ENCODE peak calls at places on chromosomes 16 and 17, in five cellular contexts. X is AG09309, B is endothelial cell, H is sigmoid colon, I is heart left ventricle. Q is an unnamed sample.

GRCh38 chr16:27230562-27230991 is 27.3 kb downstream of the KDM8 start:
- DNase-seq in X (no peak), B (no peak), H (no peak), I (peak), Q (no peak)

GRCh38 chr16:27169511-27170071 is 33.7 kb upstream of the KDM8 start:
- DNase-seq in X (peak), B (no peak), H (no peak), I (no peak), Q (no peak)

GRCh38 chr17:58301504-58302150 is 20.9 kb upstream of the MPO start:
- DNase-seq in X (no peak), B (no peak), H (peak), I (no peak), Q (no peak)

GRCh38 chr16:12184419-12184831 is 207.9 kb downstream of the SNX29 start:
- DNase-seq in X (no peak), B (no peak), H (no peak), I (no peak), Q (no peak)

GRCh38 chr17:47987240-47987835 is 16.4 kb downstream of the CDK5RAP3 start:
- DNase-seq in X (no peak), B (no peak), H (peak), I (no peak), Q (no peak)

GRCh38 chr16:79887541-79888540 is 287.3 kb upstream of the MAF start:
- DNase-seq in X (no peak), B (no peak), H (no peak), I (no peak), Q (no peak)

GRCh38 chr16:15708096-15708495 is 58.1 kb downstream of the NDE1 start:
- DNase-seq in X (no peak), B (no peak), H (no peak), I (no peak), Q (no peak)

GRCh38 chr16:50196736-50197135 is 43.6 kb downstream of the TENT4B start:
- DNase-seq in X (no peak), B (no peak), H (no peak), I (no peak), Q (no peak)

GRCh38 chr17:1006054-1006453 is 9.1 kb downstream of the TIMM22 start:
- DNase-seq in X (no peak), B (no peak), H (no peak), I (no peak), Q (no peak)

GRCh38 chr17:40431231-40431602 is 12.0 kb upstream of the IGFBP4 start:
- DNase-seq in X (no peak), B (no peak), H (peak), I (no peak), Q (no peak)

GRCh38 chr16:27235055-27235937 is 32.0 kb downstream of the KDM8 start:
- DNase-seq in X (no peak), B (peak), H (peak), I (peak), Q (peak)

GRCh38 chr16:7755347-7755746 is 422.7 kb downstream of the RBFOX1 start:
- DNase-seq in X (no peak), B (no peak), H (no peak), I (no peak), Q (no peak)

GRCh38 chr16:15975172-15975571 is 25.8 kb downstream of the ABCC1 start:
- DNase-seq in X (no peak), B (no peak), H (peak), I (no peak), Q (no peak)

GRCh38 chr16:5323742-5324141 is 226.1 kb upstream of the EEF2KMT start:
- DNase-seq in X (no peak), B (no peak), H (no peak), I (no peak), Q (no peak)

GRCh38 chr17:43676471-43676870 is 14.7 kb upstream of the MEOX1 start:
- DNase-seq in X (no peak), B (no peak), H (no peak), I (no peak), Q (no peak)

DNA sequence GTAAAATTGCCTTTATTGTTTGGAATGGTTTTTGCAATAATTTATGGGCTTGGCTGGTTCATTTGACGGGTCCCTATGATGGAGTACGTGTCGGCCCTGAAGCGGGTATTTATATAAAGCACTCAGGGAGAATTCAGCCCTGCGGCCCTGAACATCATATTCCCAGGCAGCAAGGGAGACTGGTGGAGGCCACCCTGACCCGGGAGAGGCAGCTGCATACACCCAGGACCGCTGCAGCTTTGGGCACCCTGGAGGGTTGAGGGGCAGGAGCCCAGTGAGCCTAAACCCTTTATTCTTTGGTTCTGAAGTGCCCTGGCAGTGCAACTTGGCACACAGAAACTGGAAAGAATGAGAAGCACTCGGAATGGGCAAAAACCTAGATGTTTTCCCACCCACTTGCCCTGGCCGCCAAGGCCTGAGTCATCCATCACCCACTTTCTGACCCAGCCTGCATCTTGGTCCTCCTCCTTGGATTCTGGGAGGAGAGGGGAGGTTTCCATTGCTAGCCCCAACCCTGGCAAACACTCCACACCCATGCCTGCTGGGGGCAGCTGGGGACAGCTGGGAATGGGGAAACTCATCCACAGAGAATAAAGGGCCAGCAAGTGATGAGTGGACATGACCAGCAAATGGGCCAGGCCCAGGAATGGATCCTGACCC is 162.2 kb upstream of the TNRC6C start:
- DNase-seq in X (no peak), B (no peak), H (peak), I (no peak), Q (no peak)
- TF ChIP-seq CTCF in X (no peak), B (no peak), H (no peak), I (no peak), Q (no peak)

DNA sequence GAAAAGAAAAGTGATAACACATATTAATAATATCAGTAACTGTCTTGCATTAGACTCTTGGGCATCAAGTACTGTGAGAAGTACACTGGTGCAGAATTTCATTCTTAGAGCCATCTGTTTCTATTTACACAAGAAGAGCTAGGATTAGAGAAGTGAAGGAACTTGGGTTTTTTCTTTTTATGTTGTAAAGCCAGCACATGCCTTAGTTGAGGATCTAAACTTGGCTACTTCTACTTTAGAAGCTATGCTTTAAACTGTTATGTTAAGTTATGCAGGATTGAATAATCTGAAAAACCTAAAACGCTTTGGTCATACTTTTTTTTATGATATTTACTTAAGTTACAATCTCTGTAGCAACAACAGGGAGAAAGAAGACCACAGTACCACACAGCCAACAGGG is 304.9 kb upstream of the GOT2 start:
- DNase-seq in X (no peak), B (no peak), H (no peak), I (no peak), Q (no peak)
- TF ChIP-seq CTCF in X (no peak), B (no peak), H (no peak), I (no peak), Q (no peak)

DNA sequence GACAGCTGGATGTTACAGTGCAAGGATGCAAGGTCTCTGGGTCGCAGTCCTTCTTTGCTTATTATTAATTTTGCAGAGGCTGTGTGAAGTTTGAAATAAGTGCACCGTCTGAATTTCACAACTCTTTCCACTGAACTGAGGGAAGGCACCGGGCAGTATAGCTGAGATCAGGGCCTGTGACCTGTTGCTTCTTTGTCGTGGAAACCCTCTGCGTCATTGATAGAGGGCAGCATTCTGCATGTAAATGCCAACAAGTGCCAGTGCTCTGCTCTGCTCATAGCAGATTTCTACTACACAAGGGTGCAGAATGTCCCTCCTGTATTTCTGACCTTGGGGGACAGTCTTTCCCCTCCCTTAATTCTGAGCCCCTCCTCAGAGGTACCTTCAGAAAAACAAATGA is 26.0 kb downstream of the CD300LF start:
- DNase-seq in X (no peak), B (no peak), H (no peak), I (no peak), Q (no peak)
- TF ChIP-seq CTCF in X (no peak), B (no peak), H (no peak), I (no peak), Q (no peak)

GRCh38 chr16:48901712-48902374 is 291.9 kb upstream of the N4BP1 start:
- DNase-seq in X (no peak), B (peak), H (no peak), I (no peak), Q (no peak)
- TF ChIP-seq CTCF in X (no peak), B (peak), H (no peak), I (no peak), Q (no peak)

GRCh38 chr16:19601083-19601976 is 45.8 kb downstream of the VPS35L start:
- DNase-seq in X (no peak), B (peak), H (no peak), I (no peak), Q (peak)
- TF ChIP-seq CTCF in X (peak), B (peak), H (peak), I (peak), Q (peak)

GRCh38 chr16:72068930-72069329 is 5.9 kb downstream of the HPR start:
- DNase-seq in X (no peak), B (no peak), H (no peak), I (no peak), Q (no peak)
- TF ChIP-seq CTCF in X (no peak), B (no peak), H (no peak), I (no peak), Q (no peak)

DNA sequence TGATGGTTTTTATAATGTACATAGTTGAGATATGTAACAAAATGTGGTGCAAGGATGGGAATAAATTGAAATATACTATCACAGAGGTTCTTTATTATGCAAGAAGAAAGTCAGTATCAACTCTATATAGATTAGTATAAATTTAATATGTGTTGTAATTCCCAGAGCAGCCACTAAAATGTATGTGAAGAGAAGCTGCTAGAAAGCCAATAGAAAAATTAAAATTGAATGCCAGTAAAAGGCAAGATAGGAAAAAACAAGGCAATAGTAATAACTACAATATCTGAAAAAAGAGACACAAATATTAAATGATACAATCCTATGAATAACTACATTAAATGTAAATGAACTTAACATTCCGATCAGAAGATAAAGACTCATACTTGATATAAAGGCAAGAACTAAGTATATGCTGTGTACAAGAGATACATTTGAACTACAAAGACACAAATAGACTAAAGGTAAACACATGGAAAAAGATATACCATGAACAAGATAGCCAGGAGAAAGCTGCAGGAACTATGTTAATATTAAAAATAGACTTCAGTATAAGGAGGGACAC is 92.0 kb downstream of the ABCA8 start:
- DNase-seq in X (no peak), B (no peak), H (no peak), I (no peak), Q (no peak)
- TF ChIP-seq CTCF in X (no peak), B (peak), H (no peak), I (no peak), Q (no peak)

GRCh38 chr16:85667841-85668413 is 20.8 kb downstream of the GINS2 start:
- DNase-seq in X (no peak), B (no peak), H (peak), I (no peak), Q (no peak)
- TF ChIP-seq CTCF in X (no peak), B (no peak), H (no peak), I (no peak), Q (no peak)

GRCh38 chr17:20256144-20256543 is 211.2 kb downstream of the LGALS9B start:
- DNase-seq in X (no peak), B (no peak), H (no peak), I (no peak), Q (no peak)
- TF ChIP-seq CTCF in X (no peak), B (no peak), H (no peak), I (no peak), Q (no peak)

GRCh38 chr17:65920996-65921395 is 270.9 kb downstream of the CEP112 start:
- DNase-seq in X (no peak), B (no peak), H (no peak), I (no peak), Q (no peak)

GRCh38 chr17:65918450-65918849 is 273.5 kb downstream of the CEP112 start:
- DNase-seq in X (no peak), B (no peak), H (no peak), I (no peak), Q (no peak)

GRCh38 chr17:65916425-65916824 is 275.5 kb downstream of the CEP112 start:
- DNase-seq in X (no peak), B (no peak), H (no peak), I (no peak), Q (no peak)

GRCh38 chr17:65917560-65917959 is 274.4 kb downstream of the CEP112 start:
- DNase-seq in X (no peak), B (no peak), H (no peak), I (no peak), Q (no peak)

DNA sequence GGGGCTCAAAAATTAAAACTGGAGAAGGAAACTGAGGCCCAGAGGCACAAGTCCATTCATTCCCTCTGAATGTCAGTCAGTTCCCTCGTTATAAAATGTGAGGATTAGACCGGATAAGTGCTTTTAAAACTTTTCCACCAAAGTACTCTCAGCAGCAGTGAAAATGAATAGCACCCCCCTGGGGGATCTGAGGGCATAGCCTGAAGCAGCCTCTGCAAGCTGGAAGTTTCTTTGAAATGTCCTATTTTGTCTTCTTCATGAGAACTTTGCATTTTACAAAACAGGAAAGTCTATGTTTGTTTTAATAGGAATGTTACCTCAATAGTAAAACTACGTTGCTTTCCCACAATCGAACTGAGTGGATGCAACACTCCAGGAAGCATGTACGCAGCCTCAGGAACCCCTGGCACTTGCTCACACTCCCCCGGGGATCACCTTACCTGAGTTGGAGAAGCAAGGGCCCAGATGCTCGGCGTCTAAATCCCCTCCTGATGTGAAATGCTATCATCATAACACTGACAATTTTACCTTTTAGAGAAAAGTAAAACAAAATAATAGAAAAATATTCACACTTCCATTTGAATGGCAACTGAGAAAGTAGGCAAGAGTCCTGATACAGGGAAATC is 272.9 kb downstream of the CEP112 start:
- DNase-seq in X (no peak), B (peak), H (no peak), I (no peak), Q (no peak)
- TF ChIP-seq CTCF in X (peak), B (no peak), H (no peak), I (peak), Q (peak)

Q was measured in AG09319.